ENCODE peak calls at places on chromosome 17, in five cellular contexts. One of them, this sample, is unnamed. For H3K36me3, the result is how much of the 10 kb centered on the place peaks cover.

GRCh38 chr17:51487947-51488346 is 227.6 kb downstream of the UTP18 start:
- DNase-seq in HCT116: peak
- DNase-seq in IMR-90: no peak
- DNase-seq in sigmoid colon: no peak
- DNase-seq in body of pancreas: peak
- DNase-seq in this sample: no peak

GRCh38 chr17:27438631-27439030 is 17.6 kb upstream of the KSR1 start:
- DNase-seq in body of pancreas: no peak
- DNase-seq in HCT116: no peak
- DNase-seq in IMR-90: no peak
- DNase-seq in sigmoid colon: no peak
- DNase-seq in this sample: no peak

GRCh38 chr17:44345497-44346026 is 460 bp downstream of the GRN start:
- DNase-seq in HCT116: peak
- DNase-seq in body of pancreas: peak
- DNase-seq in IMR-90: peak
- DNase-seq in sigmoid colon: no peak
- DNase-seq in this sample: no peak

GRCh38 chr17:44536090-44536960 is 21.0 kb upstream of the FZD2 start:
- DNase-seq in HCT116: no peak
- DNase-seq in body of pancreas: no peak
- DNase-seq in IMR-90: no peak
- DNase-seq in sigmoid colon: no peak
- DNase-seq in this sample: no peak

GRCh38 chr17:75832164-75832651 is 12.0 kb downstream of the UNC13D start:
- DNase-seq in IMR-90: peak
- DNase-seq in HCT116: no peak
- DNase-seq in body of pancreas: no peak
- DNase-seq in sigmoid colon: peak
- DNase-seq in this sample: no peak

GRCh38 chr17:27384261-27384701 is 72.0 kb upstream of the KSR1 start:
- DNase-seq in HCT116: no peak
- DNase-seq in sigmoid colon: peak
- DNase-seq in body of pancreas: peak
- DNase-seq in IMR-90: peak
- DNase-seq in this sample: no peak

GRCh38 chr17:305090-305976 is 47.3 kb downstream of the RPH3AL start:
- DNase-seq in HCT116: no peak
- DNase-seq in IMR-90: no peak
- DNase-seq in body of pancreas: no peak
- DNase-seq in sigmoid colon: no peak
- DNase-seq in this sample: no peak

GRCh38 chr17:81386646-81387234 is 8.5 kb upstream of the BAHCC1 start:
- DNase-seq in body of pancreas: no peak
- DNase-seq in HCT116: no peak
- DNase-seq in IMR-90: no peak
- DNase-seq in sigmoid colon: no peak
- DNase-seq in this sample: no peak

GRCh38 chr17:68011199-68011665 is 15.0 kb upstream of the C17orf58 start:
- DNase-seq in IMR-90: no peak
- DNase-seq in sigmoid colon: no peak
- DNase-seq in body of pancreas: peak
- DNase-seq in HCT116: no peak
- DNase-seq in this sample: no peak

GRCh38 chr17:69590690-69591089 is 176.2 kb downstream of the MAP2K6 start:
- DNase-seq in body of pancreas: no peak
- DNase-seq in HCT116: no peak
- DNase-seq in sigmoid colon: no peak
- DNase-seq in IMR-90: no peak
- DNase-seq in this sample: no peak

GRCh38 chr17:74565116-74565515 is 2.2 kb downstream of the CD300H start:
- DNase-seq in IMR-90: no peak
- DNase-seq in body of pancreas: no peak
- DNase-seq in sigmoid colon: no peak
- DNase-seq in HCT116: no peak
- DNase-seq in this sample: no peak
- TF ChIP-seq POLR2A in IMR-90: no peak
- TF ChIP-seq POLR2A in body of pancreas: no peak
- TF ChIP-seq POLR2A in sigmoid colon: no peak
- TF ChIP-seq POLR2A in HCT116: no peak
- TF ChIP-seq POLR2A in this sample: no peak

DNA sequence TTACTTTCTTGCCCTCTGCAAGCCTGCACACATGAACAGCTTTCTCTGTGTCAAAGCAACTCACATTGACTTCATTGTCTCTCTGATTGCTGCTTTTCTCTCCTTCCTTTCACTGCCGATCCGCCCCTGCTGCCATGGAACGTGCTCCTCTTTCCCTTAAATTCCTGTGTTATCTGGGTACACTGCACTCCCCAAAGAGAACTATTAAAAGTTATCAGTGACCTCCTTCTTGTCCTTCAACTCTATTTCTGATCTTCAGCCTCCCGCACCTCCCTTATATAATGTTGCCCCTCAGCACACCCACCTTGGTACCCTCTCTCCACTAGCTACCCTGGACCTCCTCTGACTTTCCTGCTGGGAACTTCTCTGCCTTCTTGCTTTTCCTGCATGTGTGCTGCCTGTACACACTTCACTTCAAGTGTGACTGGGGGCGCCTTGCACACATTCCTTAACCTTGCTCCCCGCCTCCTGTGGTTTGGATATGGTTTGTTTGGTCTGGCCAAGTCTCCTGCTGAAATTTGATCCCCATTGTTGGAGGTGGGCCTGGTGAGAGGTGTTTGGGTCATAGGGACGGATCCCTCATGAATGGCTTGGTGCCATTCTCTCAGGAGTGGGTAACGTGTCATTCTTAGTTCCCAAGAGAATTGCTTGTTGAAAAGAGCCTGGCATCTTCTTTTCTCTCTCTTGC is 26.7 kb upstream of the PMP22 start:
- DNase-seq in body of pancreas: no peak
- DNase-seq in HCT116: no peak
- DNase-seq in IMR-90: peak
- DNase-seq in sigmoid colon: no peak
- DNase-seq in this sample: no peak
- H3K36me3 ChIP-seq in body of pancreas: under half
- H3K36me3 ChIP-seq in HCT116: under half
- H3K36me3 ChIP-seq in IMR-90: under half
- H3K36me3 ChIP-seq in sigmoid colon: under half
- H3K36me3 ChIP-seq in this sample: under half

DNA sequence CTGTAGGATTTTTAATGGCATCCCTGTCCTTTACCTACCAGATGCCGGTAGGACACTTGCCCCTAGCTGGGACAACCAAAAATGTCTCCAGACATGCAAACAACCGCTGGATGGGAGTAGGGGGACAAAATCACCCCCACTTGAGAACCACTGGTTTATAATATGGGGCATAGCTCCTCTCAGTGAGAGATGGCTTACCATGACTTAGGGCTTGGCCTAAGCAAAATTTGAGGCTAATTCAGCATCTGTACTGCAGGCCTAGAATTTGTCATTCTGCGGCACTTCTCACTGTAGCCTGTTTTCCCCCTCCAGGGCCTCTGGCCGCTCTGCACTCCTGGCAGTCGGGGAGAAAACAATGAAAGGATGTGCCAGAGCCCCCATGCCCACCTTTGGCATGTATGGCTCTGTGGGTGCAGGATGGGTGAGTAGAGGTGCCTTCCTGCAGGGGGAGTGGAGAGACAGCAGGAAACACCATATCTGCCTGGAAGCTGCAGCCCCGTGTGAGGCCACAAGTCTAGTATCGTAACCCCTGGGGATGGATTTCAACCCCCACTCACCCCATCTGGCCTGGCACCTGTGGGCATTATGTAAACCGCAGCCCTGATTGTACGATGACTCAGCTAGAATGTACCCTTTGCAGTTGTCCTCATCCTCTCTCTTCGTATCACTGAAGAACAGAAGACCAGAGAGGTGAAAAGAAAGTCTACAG is 268.1 kb downstream of the SOX9 start:
- DNase-seq in body of pancreas: no peak
- DNase-seq in HCT116: peak
- DNase-seq in IMR-90: no peak
- DNase-seq in sigmoid colon: no peak
- DNase-seq in this sample: no peak
- TF ChIP-seq CTCF in body of pancreas: no peak
- TF ChIP-seq CTCF in HCT116: no peak
- TF ChIP-seq CTCF in IMR-90: peak
- TF ChIP-seq CTCF in sigmoid colon: no peak
- TF ChIP-seq CTCF in this sample: no peak

DNA sequence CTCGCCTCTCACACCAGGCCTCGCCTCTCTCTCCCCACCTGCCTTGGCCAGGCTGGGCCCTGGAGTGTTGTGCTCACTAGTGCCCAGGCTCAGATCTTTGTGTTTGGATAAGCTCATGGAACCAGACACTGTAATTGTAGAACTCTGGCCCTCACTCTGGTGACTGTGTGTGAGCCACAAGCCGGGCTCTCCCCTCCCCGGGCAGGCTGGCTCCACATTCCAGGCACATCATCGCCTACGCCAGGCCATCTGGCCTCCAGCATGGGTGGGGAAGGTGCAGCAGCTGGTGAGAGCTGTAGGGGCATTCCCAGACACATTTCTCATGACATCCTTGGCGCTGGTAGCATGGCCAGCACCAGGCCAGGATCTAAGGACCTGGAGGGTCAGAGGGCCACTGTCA is 202.3 kb downstream of the RAB11FIP4 start:
- DNase-seq in body of pancreas: no peak
- DNase-seq in sigmoid colon: no peak
- DNase-seq in IMR-90: peak
- DNase-seq in HCT116: no peak
- DNase-seq in this sample: no peak
- TF ChIP-seq POLR2A in body of pancreas: no peak
- TF ChIP-seq POLR2A in sigmoid colon: no peak
- TF ChIP-seq POLR2A in IMR-90: no peak
- TF ChIP-seq POLR2A in HCT116: no peak
- TF ChIP-seq POLR2A in this sample: no peak

DNA sequence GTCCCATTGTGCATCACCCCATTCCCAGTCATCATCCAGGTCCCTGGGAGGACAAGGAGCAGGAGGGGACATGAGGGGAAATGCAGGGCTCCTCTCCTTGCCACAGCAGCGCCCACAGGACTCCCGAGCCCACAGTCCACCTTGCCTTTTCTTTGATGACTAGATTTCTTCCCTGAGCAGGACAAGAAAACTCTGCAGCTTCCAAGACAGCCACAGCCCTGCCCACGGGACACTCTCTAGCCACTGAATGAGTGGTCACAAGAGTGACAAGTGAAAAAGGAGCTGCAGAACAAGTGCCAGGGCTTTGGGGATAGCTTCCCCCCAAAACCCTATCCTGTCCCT is 4.7 kb downstream of the NEURL4 start:
- DNase-seq in sigmoid colon: no peak
- DNase-seq in IMR-90: no peak
- DNase-seq in body of pancreas: no peak
- DNase-seq in HCT116: no peak
- DNase-seq in this sample: no peak
- H3K36me3 ChIP-seq in sigmoid colon: under half
- H3K36me3 ChIP-seq in IMR-90: half or more
- H3K36me3 ChIP-seq in body of pancreas: under half
- H3K36me3 ChIP-seq in HCT116: under half
- H3K36me3 ChIP-seq in this sample: under half

This sample was measured in esophagus squamous epithelium.